ENCODE peak calls at places on chromosomes 3 and 15, in five cellular contexts. One of them, this sample, is unnamed.

GRCh38 chr3:191432162-191432561 is 28.8 kb upstream of the PYDC2 start:
- DNase-seq in PC-9: no peak
- DNase-seq in sigmoid colon: no peak
- DNase-seq in left lung: no peak
- DNase-seq in hepatocyte: no peak
- DNase-seq in this sample: no peak

GRCh38 chr3:194201953-194202666 is 66.2 kb downstream of the HES1 start:
- DNase-seq in PC-9: no peak
- DNase-seq in sigmoid colon: peak; percentile 12
- DNase-seq in left lung: no peak
- DNase-seq in hepatocyte: no peak
- DNase-seq in this sample: no peak

GRCh38 chr3:42369832-42370231 is 40.6 kb downstream of the LYZL4 start:
- DNase-seq in PC-9: no peak
- DNase-seq in sigmoid colon: no peak
- DNase-seq in left lung: no peak
- DNase-seq in hepatocyte: no peak
- DNase-seq in this sample: no peak

GRCh38 chr3:8987673-8988655 is 24.7 kb upstream of the RAD18 start:
- DNase-seq in PC-9: no peak
- DNase-seq in sigmoid colon: peak; percentile 79
- DNase-seq in left lung: no peak
- DNase-seq in hepatocyte: peak; percentile 82
- DNase-seq in this sample: peak; percentile 77

GRCh38 chr3:14265246-14265962 is 86.8 kb downstream of the LSM3 start:
- DNase-seq in PC-9: peak; percentile 94
- DNase-seq in sigmoid colon: no peak
- DNase-seq in left lung: no peak
- DNase-seq in hepatocyte: peak; percentile 81
- DNase-seq in this sample: no peak

GRCh38 chr3:129845956-129846355 is 47.6 kb downstream of the TMCC1 start:
- DNase-seq in PC-9: no peak
- DNase-seq in sigmoid colon: no peak
- DNase-seq in left lung: no peak
- DNase-seq in hepatocyte: no peak
- DNase-seq in this sample: no peak

GRCh38 chr3:60651799-60652198 is 599.5 kb downstream of the FHIT start:
- DNase-seq in PC-9: no peak
- DNase-seq in sigmoid colon: no peak
- DNase-seq in left lung: no peak
- DNase-seq in hepatocyte: no peak
- DNase-seq in this sample: no peak

GRCh38 chr3:171770689-171771620 is 39.3 kb downstream of the PLD1 start:
- DNase-seq in PC-9: peak; percentile 83
- DNase-seq in sigmoid colon: no peak
- DNase-seq in left lung: no peak
- DNase-seq in hepatocyte: peak; percentile 81
- DNase-seq in this sample: no peak

GRCh38 chr3:138042043-138042442 is 32.1 kb downstream of the CLDN18 start:
- DNase-seq in PC-9: no peak
- DNase-seq in sigmoid colon: no peak
- DNase-seq in left lung: no peak
- DNase-seq in hepatocyte: no peak
- DNase-seq in this sample: no peak

GRCh38 chr3:101567528-101568317 is 6.1 kb downstream of the TRMT10C start:
- DNase-seq in PC-9: no peak
- DNase-seq in sigmoid colon: no peak
- DNase-seq in left lung: no peak
- DNase-seq in hepatocyte: no peak
- DNase-seq in this sample: no peak

GRCh38 chr3:155233213-155233612 is 60.3 kb downstream of the STRIT1 start:
- DNase-seq in PC-9: peak; percentile 64
- DNase-seq in sigmoid colon: peak; percentile 90
- DNase-seq in left lung: no peak
- DNase-seq in hepatocyte: peak; percentile 45
- DNase-seq in this sample: no peak

DNA sequence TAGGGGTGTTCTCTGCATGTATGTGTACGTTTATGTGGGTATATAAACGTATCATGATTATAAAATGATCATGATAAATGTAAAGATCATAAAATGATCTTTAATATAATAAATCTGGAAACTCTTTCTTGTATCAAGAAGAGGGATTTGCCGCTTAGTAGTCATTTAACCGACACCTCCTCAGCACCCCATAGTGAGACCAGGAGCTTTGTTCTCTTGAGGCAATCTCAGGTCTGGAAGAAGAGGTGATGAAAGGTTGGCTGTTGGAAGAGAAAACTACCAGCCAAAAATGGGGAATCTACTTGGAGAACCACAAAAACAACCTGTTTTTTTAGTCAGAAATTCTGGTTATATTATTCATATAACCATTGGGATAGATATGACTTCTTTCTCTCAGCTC is 38.7 kb downstream of the TGFBR2 start:
- DNase-seq in PC-9: no peak
- DNase-seq in sigmoid colon: no peak
- DNase-seq in left lung: no peak
- DNase-seq in hepatocyte: no peak
- DNase-seq in this sample: no peak
- H3K4me1 ChIP-seq in PC-9: no peaks in the 10 kb centered on the region
- H3K4me1 ChIP-seq in sigmoid colon: no peaks in the 10 kb centered on the region
- H3K4me1 ChIP-seq in left lung: peaks cover 97% of the 10 kb centered on the region
- H3K4me1 ChIP-seq in hepatocyte: peaks cover 6% of the 10 kb centered on the region
- H3K4me1 ChIP-seq in this sample: peaks cover 22% of the 10 kb centered on the region

GRCh38 chr3:192887701-192888100 is 30.0 kb downstream of the MB21D2 start:
- DNase-seq in PC-9: no peak
- DNase-seq in sigmoid colon: no peak
- DNase-seq in left lung: no peak
- DNase-seq in hepatocyte: peak; percentile 44
- DNase-seq in this sample: no peak

GRCh38 chr3:192888121-192888520 is 29.5 kb downstream of the MB21D2 start:
- DNase-seq in PC-9: no peak
- DNase-seq in sigmoid colon: no peak
- DNase-seq in left lung: no peak
- DNase-seq in hepatocyte: peak; percentile 47
- DNase-seq in this sample: no peak

GRCh38 chr3:192887047-192887446 is 30.6 kb downstream of the MB21D2 start:
- DNase-seq in PC-9: no peak
- DNase-seq in sigmoid colon: no peak
- DNase-seq in left lung: no peak
- DNase-seq in hepatocyte: peak; percentile 59
- DNase-seq in this sample: no peak

GRCh38 chr3:192890348-192891335 is 27.0 kb downstream of the MB21D2 start:
- DNase-seq in PC-9: peak; percentile 69
- DNase-seq in sigmoid colon: no peak
- DNase-seq in left lung: no peak
- DNase-seq in hepatocyte: no peak
- DNase-seq in this sample: no peak

DNA sequence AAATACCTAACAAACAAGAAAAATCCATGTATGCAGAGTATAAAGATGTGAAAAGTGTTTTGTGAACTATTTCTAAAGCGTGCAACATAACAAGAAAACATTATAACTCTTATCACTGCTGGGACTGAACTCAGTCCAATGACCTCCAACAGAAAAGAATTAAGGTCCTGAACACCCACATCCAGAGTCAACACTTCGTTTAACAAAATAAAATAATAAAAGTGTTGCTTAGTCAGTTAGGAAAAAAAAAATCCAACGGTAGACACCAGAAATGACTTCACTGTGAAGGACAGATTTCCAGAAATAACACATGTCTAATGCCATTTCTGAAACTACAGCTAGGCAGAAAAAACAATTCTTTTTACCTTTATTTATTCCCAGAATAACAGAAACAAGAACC is 28.0 kb downstream of the MB21D2 start:
- DNase-seq in PC-9: no peak
- DNase-seq in sigmoid colon: no peak
- DNase-seq in left lung: no peak
- DNase-seq in hepatocyte: no peak
- DNase-seq in this sample: no peak
- H3K4me1 ChIP-seq in PC-9: peaks cover 84% of the 10 kb centered on the region
- H3K4me1 ChIP-seq in sigmoid colon: no peaks in the 10 kb centered on the region
- H3K4me1 ChIP-seq in left lung: peaks cover 8% of the 10 kb centered on the region
- H3K4me1 ChIP-seq in hepatocyte: peaks cover 41% of the 10 kb centered on the region
- H3K4me1 ChIP-seq in this sample: no peaks in the 10 kb centered on the region

DNA sequence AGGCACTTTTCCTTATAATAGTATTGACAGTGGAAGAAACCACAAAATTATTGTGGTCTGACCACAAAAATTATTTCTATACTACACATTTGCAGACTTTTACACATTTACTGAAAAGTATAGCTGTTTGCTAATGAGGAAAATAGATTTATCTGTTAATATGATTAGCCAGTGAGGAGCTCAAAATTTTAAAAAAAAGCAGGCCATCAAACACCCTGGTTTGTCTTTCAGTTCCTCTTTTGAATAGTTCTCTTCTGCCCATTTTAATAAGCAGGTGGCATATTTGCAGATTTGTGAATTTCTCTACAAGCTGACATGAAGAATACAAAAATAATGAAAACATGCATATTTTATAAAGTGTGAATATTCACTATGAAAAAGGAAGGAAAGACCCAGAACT is 5.6 kb downstream of the OSBPL11 start:
- DNase-seq in PC-9: no peak
- DNase-seq in sigmoid colon: no peak
- DNase-seq in left lung: no peak
- DNase-seq in hepatocyte: no peak
- DNase-seq in this sample: no peak
- H3K4me1 ChIP-seq in PC-9: peaks cover 30% of the 10 kb centered on the region
- H3K4me1 ChIP-seq in sigmoid colon: no peaks in the 10 kb centered on the region
- H3K4me1 ChIP-seq in left lung: peaks cover 84% of the 10 kb centered on the region
- H3K4me1 ChIP-seq in hepatocyte: peaks cover 13% of the 10 kb centered on the region
- H3K4me1 ChIP-seq in this sample: no peaks in the 10 kb centered on the region

DNA sequence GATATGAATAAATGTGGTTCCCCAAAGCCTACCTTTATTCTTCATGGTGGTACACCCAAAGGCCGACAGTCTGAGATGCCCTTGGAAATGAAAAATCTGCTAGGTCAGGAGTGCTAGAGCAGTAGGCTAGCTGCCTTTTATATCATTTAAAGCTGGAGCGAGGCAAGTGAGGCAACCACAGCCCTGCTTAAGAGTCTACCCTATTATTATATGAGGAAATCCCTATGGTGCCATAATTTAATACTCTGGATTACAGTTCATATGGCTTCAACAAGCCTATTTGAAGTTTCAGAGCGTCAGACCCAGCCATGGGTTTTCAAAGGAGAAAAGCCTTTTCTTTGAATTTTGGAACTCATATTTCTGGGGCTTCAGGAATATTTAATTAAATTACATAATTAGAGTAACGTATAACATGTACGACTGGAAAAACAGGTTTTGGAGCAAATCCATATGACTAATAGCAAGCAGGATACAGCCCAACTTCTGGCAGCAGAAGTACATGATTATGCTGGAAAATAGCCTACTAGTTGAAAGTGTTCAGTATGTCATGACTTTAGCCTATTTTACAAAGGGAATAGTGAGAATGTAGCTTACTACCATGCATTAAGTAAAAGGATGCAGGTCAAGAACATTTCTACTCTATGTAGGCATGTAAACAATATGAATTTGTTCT is 18.0 kb upstream of the SLTM start:
- DNase-seq in PC-9: peak; percentile 83
- DNase-seq in sigmoid colon: no peak
- DNase-seq in left lung: no peak
- DNase-seq in hepatocyte: peak; percentile 15
- DNase-seq in this sample: no peak
- H3K4me1 ChIP-seq in PC-9: peaks cover 52% of the 10 kb centered on the region
- H3K4me1 ChIP-seq in sigmoid colon: no peaks in the 10 kb centered on the region
- H3K4me1 ChIP-seq in left lung: no peaks in the 10 kb centered on the region
- H3K4me1 ChIP-seq in hepatocyte: no peaks in the 10 kb centered on the region
- H3K4me1 ChIP-seq in this sample: no peaks in the 10 kb centered on the region

This sample was measured in aorta.